ENCODE peak calls at places on chromosomes 2 and 18, in seven cellular contexts. M is activated naive CD4-positive, alpha-beta T cell treated with anti-CD3 and anti-CD28 coated beads, Interleukin-2, amount 50 U/mL, for 16 hours; R is MCF 10A; N is stimulated activated CD4-positive, alpha-beta T cell treated with anti-CD3 and anti-CD28 coated beads, Interleukin-12 subunit alpha, Interleukin-12 subunit beta, amount 100 ng/mL, for 4 hours; F is HTR-8/SVneo; O is non-pigmented ciliary epithelial cell; S is activated CD4-positive, alpha-beta T cell treated with anti-CD3 and anti-CD28 coated beads, Interleukin-2, amount 50 U/mL, for 24 hours. D is an unnamed sample.

GRCh38 chr2:121095257-121096080 is 189.5 kb downstream of the TFCP2L1 start:
- DNase-seq in N (no peak), R (peak), S (no peak), F (peak), O (peak), M (no peak), D (peak)

GRCh38 chr2:110104025-110104771 is 11.4 kb downstream of the MALL start:
- DNase-seq in F (no peak), O (no peak), N (no peak), R (no peak), M (no peak), S (no peak), D (no peak)

GRCh38 chr18:9774150-9774549 is 66.0 kb downstream of the RAB31 start:
- DNase-seq in M (no peak), F (no peak), R (no peak), S (no peak), N (no peak), O (no peak), D (no peak)

GRCh38 chr2:233486357-233486756 is 80.2 kb downstream of the USP40 start:
- DNase-seq in S (no peak), R (no peak), O (no peak), M (no peak), N (no peak), F (no peak), D (no peak)

GRCh38 chr18:24786027-24786426 is 325.6 kb downstream of the HRH4 start:
- DNase-seq in N (no peak), F (no peak), M (no peak), O (no peak), R (no peak), S (no peak), D (no peak)

GRCh38 chr2:38528008-38528442 is 74.7 kb downstream of the HNRNPLL start:
- DNase-seq in S (peak), O (no peak), R (peak), F (peak), N (peak), M (peak), D (peak)

GRCh38 chr2:157420771-157421323 is 23.0 kb downstream of the CYTIP start:
- DNase-seq in R (peak), O (no peak), F (no peak), N (no peak), M (no peak), S (no peak), D (no peak)

GRCh38 chr18:48616484-48617255 is 77.8 kb downstream of the CTIF start:
- DNase-seq in N (no peak), F (no peak), M (no peak), R (no peak), O (no peak), S (no peak), D (no peak)

GRCh38 chr2:220106065-220106464 is 478.6 kb downstream of the SLC4A3 start:
- DNase-seq in O (no peak), N (no peak), F (no peak), R (no peak), M (no peak), S (no peak), D (no peak)

GRCh38 chr2:46780801-46781445 is 134.7 kb downstream of the MCFD2 start:
- DNase-seq in M (no peak), R (no peak), S (no peak), O (no peak), N (no peak), F (no peak), D (peak)

GRCh38 chr18:3595282-3596273 is 145.6 kb downstream of the TGIF1 start:
- DNase-seq in S (peak), O (peak), M (no peak), F (no peak), R (peak), N (no peak), D (peak)

GRCh38 chr2:197261808-197262226 is 48.8 kb downstream of the ANKRD44 start:
- DNase-seq in F (no peak), R (no peak), O (no peak), M (no peak), S (no peak), N (no peak), D (no peak)

GRCh38 chr18:22378672-22379282 is 38.9 kb downstream of the CTAGE1 start:
- DNase-seq in N (no peak), S (no peak), F (peak), R (peak), O (no peak), M (no peak), D (peak)

GRCh38 chr2:148781544-148781943 is 93.5 kb upstream of the KIF5C start:
- DNase-seq in M (no peak), N (no peak), F (peak), O (no peak), R (no peak), S (no peak), D (no peak)

GRCh38 chr2:221569342-221570278 is 2.5 kb downstream of the EPHA4 start:
- DNase-seq in N (no peak), F (no peak), R (no peak), S (no peak), O (no peak), M (no peak), D (no peak)